ENCODE peak calls at places on chromosomes 12 and 14, in ten cellular contexts. I is CD4-positive, alpha-beta T cell; G is anterior cingulate cortex; M is lung; V is dorsolateral prefrontal cortex; E is IMR-90; A is mucosa of gallbladder; C is astrocyte of the spinal cord; P is progenitor cell of endocrine pancreas; Q is C1 segment of cervical spinal cord. X is an unnamed sample.

GRCh38 chr14:50045039-50045711 is 71.2 kb downstream of the VCPKMT start:
- DNase-seq in M (peak; percentile 75), Q (no peak), C (peak; percentile 37), V (no peak), A (peak; percentile 92), G (no peak), P (no peak), E (peak; percentile 88), I (peak; percentile 68), X (no peak)

GRCh38 chr14:31987691-31988090 is 89.4 kb upstream of the ARHGAP5 start:
- DNase-seq in I (no peak), Q (no peak), G (no peak), E (no peak), M (no peak), V (no peak), A (no peak), P (no peak), C (no peak), X (no peak)

GRCh38 chr12:106300761-106301160 is 1.8 kb upstream of the TCP11L2 start:
- DNase-seq in V (no peak), C (no peak), P (no peak), M (no peak), E (no peak), I (no peak), G (no peak), A (no peak), Q (no peak), X (no peak)

GRCh38 chr12:131950182-131950913 is 606 bp downstream of the EP400 start:
- DNase-seq in M (no peak), Q (no peak), G (no peak), A (no peak), E (no peak), C (no peak), I (no peak), P (peak; percentile 40), V (peak; percentile 9), X (no peak)

GRCh38 chr12:39553476-39553875 is 66.1 kb downstream of the ABCD2 start:
- DNase-seq in V (no peak), A (no peak), Q (no peak), I (no peak), P (no peak), E (no peak), M (no peak), C (no peak), G (no peak), X (no peak)

GRCh38 chr12:76486011-76486410 is 73.6 kb downstream of the OSBPL8 start:
- DNase-seq in G (no peak), P (no peak), M (no peak), V (no peak), Q (no peak), A (no peak), I (no peak), C (no peak), E (no peak), X (no peak)

GRCh38 chr14:77838756-77839565 is 39.1 kb downstream of the ADCK1 start:
- DNase-seq in G (peak; percentile 48), P (no peak), V (peak; percentile 77), I (no peak), M (no peak), Q (peak; percentile 54), C (peak; percentile 5), A (no peak), E (no peak), X (peak; percentile 46)

GRCh38 chr14:65164068-65164824 is 61.9 kb upstream of the MAX start:
- DNase-seq in A (peak; percentile 23), V (no peak), I (peak; percentile 22), Q (no peak), E (peak; percentile 61), P (no peak), G (no peak), C (peak; percentile 64), M (no peak), X (no peak)

GRCh38 chr12:3446653-3447270 is 44.2 kb upstream of the PRMT8 start:
- DNase-seq in I (no peak), A (no peak), C (no peak), P (no peak), E (no peak), G (no peak), V (no peak), M (no peak), Q (no peak), X (no peak)

GRCh38 chr12:78085562-78086182 is 255.0 kb downstream of the NAV3 start:
- DNase-seq in P (no peak), M (no peak), E (peak; percentile 74), Q (no peak), G (no peak), V (no peak), A (no peak), I (no peak), C (peak; percentile 28), X (no peak)

GRCh38 chr12:2374092-2374740 is 321.4 kb downstream of the CACNA1C start:
- DNase-seq in I (no peak), P (no peak), G (no peak), C (no peak), Q (no peak), E (peak; percentile 10), V (no peak), M (no peak), A (no peak), X (no peak)

GRCh38 chr14:81565441-81566290 is 32.0 kb upstream of the SEL1L start:
- DNase-seq in E (no peak), G (peak; percentile 1), M (no peak), Q (peak; percentile 12), A (no peak), I (no peak), C (no peak), P (no peak), V (peak; percentile 71), X (no peak)

GRCh38 chr12:128940090-128940888 is 87.0 kb downstream of the GLT1D1 start:
- DNase-seq in G (no peak), Q (no peak), C (no peak), P (no peak), A (no peak), I (no peak), M (no peak), V (no peak), E (no peak), X (no peak)

GRCh38 chr12:40405419-40405818 is 180.6 kb downstream of the LRRK2 start:
- DNase-seq in C (no peak), V (no peak), G (no peak), P (no peak), A (no peak), Q (no peak), M (no peak), E (no peak), I (no peak), X (no peak)

GRCh38 chr14:54207075-54207474 is 189.7 kb upstream of the CDKN3 start:
- DNase-seq in A (no peak), C (peak; percentile 49), G (no peak), Q (no peak), V (no peak), M (no peak), I (no peak), E (peak; percentile 42), P (no peak), X (no peak)

X was measured in substantia nigra.